ENCODE peak calls at places on chromosomes 2 and 18, in five cellular contexts. One of them, this sample, is unnamed.

GRCh38 chr2:128347701-128348504 is 29.2 kb upstream of the HS6ST1 start:
- DNase-seq in SK-N-SH: peak
- DNase-seq in left ventricle myocardium inferior: peak
- DNase-seq in effector memory CD8-positive, alpha-beta T cell: no peak
- DNase-seq in AG08396: peak
- DNase-seq in this sample: peak

GRCh38 chr18:449374-449773 is 51.1 kb downstream of the COLEC12 start:
- DNase-seq in SK-N-SH: no peak
- DNase-seq in left ventricle myocardium inferior: no peak
- DNase-seq in effector memory CD8-positive, alpha-beta T cell: no peak
- DNase-seq in AG08396: no peak
- DNase-seq in this sample: peak

GRCh38 chr2:27683390-27684071 is 19.8 kb downstream of the SLC4A1AP start:
- DNase-seq in SK-N-SH: peak
- DNase-seq in left ventricle myocardium inferior: peak
- DNase-seq in effector memory CD8-positive, alpha-beta T cell: peak
- DNase-seq in AG08396: peak
- DNase-seq in this sample: peak

GRCh38 chr2:85503611-85504433 is 35.1 kb upstream of the MAT2A start:
- DNase-seq in SK-N-SH: no peak
- DNase-seq in left ventricle myocardium inferior: no peak
- DNase-seq in effector memory CD8-positive, alpha-beta T cell: no peak
- DNase-seq in AG08396: no peak
- DNase-seq in this sample: no peak

GRCh38 chr2:11478899-11479605 is 13.1 kb upstream of the E2F6 start:
- DNase-seq in SK-N-SH: no peak
- DNase-seq in left ventricle myocardium inferior: no peak
- DNase-seq in effector memory CD8-positive, alpha-beta T cell: no peak
- DNase-seq in AG08396: no peak
- DNase-seq in this sample: no peak

GRCh38 chr18:33210575-33211189 is 229.8 kb downstream of the CCDC178 start:
- DNase-seq in SK-N-SH: peak
- DNase-seq in left ventricle myocardium inferior: no peak
- DNase-seq in effector memory CD8-positive, alpha-beta T cell: no peak
- DNase-seq in AG08396: no peak
- DNase-seq in this sample: no peak

GRCh38 chr2:196217116-196217515 is 45.7 kb upstream of the STK17B start:
- DNase-seq in SK-N-SH: no peak
- DNase-seq in left ventricle myocardium inferior: no peak
- DNase-seq in effector memory CD8-positive, alpha-beta T cell: no peak
- DNase-seq in AG08396: no peak
- DNase-seq in this sample: no peak

GRCh38 chr2:41204315-41204714 is 752.4 kb upstream of the SLC8A1 start:
- DNase-seq in SK-N-SH: no peak
- DNase-seq in left ventricle myocardium inferior: no peak
- DNase-seq in effector memory CD8-positive, alpha-beta T cell: no peak
- DNase-seq in AG08396: no peak
- DNase-seq in this sample: no peak

GRCh38 chr2:207558106-207558505 is 28.3 kb downstream of the CREB1 start:
- DNase-seq in SK-N-SH: no peak
- DNase-seq in left ventricle myocardium inferior: no peak
- DNase-seq in effector memory CD8-positive, alpha-beta T cell: no peak
- DNase-seq in AG08396: peak
- DNase-seq in this sample: no peak

GRCh38 chr2:66890286-66890812 is 455.4 kb downstream of the MEIS1 start:
- DNase-seq in SK-N-SH: no peak
- DNase-seq in left ventricle myocardium inferior: no peak
- DNase-seq in effector memory CD8-positive, alpha-beta T cell: no peak
- DNase-seq in AG08396: no peak
- DNase-seq in this sample: no peak

GRCh38 chr18:3135536-3135935 is 84.2 kb downstream of the MYOM1 start:
- DNase-seq in SK-N-SH: no peak
- DNase-seq in left ventricle myocardium inferior: no peak
- DNase-seq in effector memory CD8-positive, alpha-beta T cell: no peak
- DNase-seq in AG08396: no peak
- DNase-seq in this sample: no peak

GRCh38 chr2:70261501-70261900 is 3.6 kb downstream of the PCYOX1 start:
- DNase-seq in SK-N-SH: no peak
- DNase-seq in left ventricle myocardium inferior: no peak
- DNase-seq in effector memory CD8-positive, alpha-beta T cell: no peak
- DNase-seq in AG08396: no peak
- DNase-seq in this sample: no peak

GRCh38 chr18:48013162-48013561 is 82.7 kb upstream of the SMAD2 start:
- DNase-seq in SK-N-SH: no peak
- DNase-seq in left ventricle myocardium inferior: no peak
- DNase-seq in effector memory CD8-positive, alpha-beta T cell: no peak
- DNase-seq in AG08396: no peak
- DNase-seq in this sample: no peak